ENCODE peak calls at places on chromosomes 1 and 21, in nine cellular contexts. J, C, T, P, F, U, N, X and V are unnamed samples.
A peak's percentile ranks its signal among the peaks of the same experiment; 100 is the strongest.

GRCh38 chr1:119544165-119544762 is 37.3 kb downstream of the HSD3B1 start:
- DNase-seq in J (no peak), C (no peak), T (no peak), P (peak; percentile 21), F (peak; percentile 11), U (no peak), N (no peak), X (no peak), V (no peak)

GRCh38 chr1:80962559-80962958 is 838.2 kb upstream of the ADGRL2 start:
- DNase-seq in J (no peak), C (no peak), T (no peak), P (no peak), F (no peak), U (no peak), N (no peak), X (no peak), V (no peak)

GRCh38 chr21:14072761-14073535 is 137.8 kb downstream of the LIPI start:
- DNase-seq in J (no peak), C (no peak), T (no peak), P (no peak), F (no peak), U (no peak), N (peak; percentile 51), X (no peak), V (no peak)

GRCh38 chr21:29490016-29490415 is 191.3 kb downstream of the BACH1 start:
- DNase-seq in J (no peak), C (no peak), T (no peak), P (no peak), F (no peak), U (no peak), N (no peak), X (no peak), V (no peak)

GRCh38 chr21:25176637-25177412 is 430.5 kb downstream of the MRPL39 start:
- DNase-seq in J (no peak), C (peak; percentile 25), T (no peak), P (no peak), F (no peak), U (no peak), N (no peak), X (no peak), V (no peak)

GRCh38 chr1:205275133-205275532 is 46.4 kb downstream of the NUAK2 start:
- DNase-seq in J (peak; percentile 65), C (no peak), T (peak; percentile 88), P (no peak), F (no peak), U (no peak), N (no peak), X (no peak), V (no peak)

GRCh38 chr1:50972766-50973165 is 2.7 kb downstream of the CDKN2C start:
- DNase-seq in J (no peak), C (no peak), T (no peak), P (no peak), F (no peak), U (no peak), N (no peak), X (no peak), V (no peak)

GRCh38 chr1:14440166-14440565 is 158.3 kb upstream of the KAZN start:
- DNase-seq in J (no peak), C (no peak), T (no peak), P (no peak), F (no peak), U (no peak), N (no peak), X (no peak), V (no peak)

GRCh38 chr1:19720973-19721372 is 56.3 kb downstream of the HTR6 start:
- DNase-seq in J (no peak), C (no peak), T (no peak), P (no peak), F (no peak), U (no peak), N (no peak), X (no peak), V (no peak)

GRCh38 chr1:8274396-8274795 is 43.5 kb upstream of the SLC45A1 start:
- DNase-seq in J (peak; percentile 50), C (no peak), T (no peak), P (peak; percentile 20), F (no peak), U (no peak), N (no peak), X (no peak), V (no peak)

GRCh38 chr1:222126052-222126451 is 384.2 kb upstream of the DUSP10 start:
- DNase-seq in J (no peak), C (no peak), T (no peak), P (no peak), F (no peak), U (no peak), N (no peak), X (no peak), V (no peak)

GRCh38 chr1:57987507-57987906 is 559.0 kb downstream of the OMA1 start:
- DNase-seq in J (no peak), C (no peak), T (no peak), P (no peak), F (no peak), U (no peak), N (no peak), X (no peak), V (no peak)

GRCh38 chr1:165842363-165843129 is 15.1 kb downstream of the UCK2 start:
- DNase-seq in J (no peak), C (no peak), T (no peak), P (no peak), F (peak; percentile 59), U (no peak), N (no peak), X (no peak), V (no peak)

GRCh38 chr1:29243863-29244185 is 7.5 kb downstream of the PTPRU start:
- DNase-seq in J (no peak), C (no peak), T (no peak), P (no peak), F (peak; percentile 34), U (no peak), N (no peak), X (no peak), V (no peak)

GRCh38 chr1:110421159-110421777 is 13.8 kb upstream of the LAMTOR5 start:
- DNase-seq in J (no peak), C (no peak), T (no peak), P (no peak), F (peak; percentile 54), U (no peak), N (no peak), X (no peak), V (no peak)

GRCh38 chr1:168751195-168751650 is 22.2 kb upstream of the DPT start:
- DNase-seq in J (no peak), C (no peak), T (no peak), P (no peak), F (no peak), U (no peak), N (no peak), X (no peak), V (no peak)

GRCh38 chr1:246608616-246609376 is 42.5 kb downstream of the CNST start:
- DNase-seq in J (peak; percentile 93), C (peak; percentile 34), T (peak; percentile 93), P (no peak), F (peak; percentile 96), U (peak; percentile 52), N (peak; percentile 69), X (peak; percentile 5), V (peak; percentile 74)

GRCh38 chr1:25796807-25797458 is 3.1 kb upstream of the SELENON start:
- DNase-seq in J (peak; percentile 87), C (peak; percentile 76), T (peak; percentile 91), P (peak; percentile 92), F (peak; percentile 63), U (peak; percentile 95), N (peak; percentile 91), X (no peak), V (peak; percentile 92)

GRCh38 chr1:228727682-228728171 is 7.6 kb upstream of the RHOU start:
- DNase-seq in J (no peak), C (no peak), T (no peak), P (no peak), F (no peak), U (no peak), N (no peak), X (no peak), V (no peak)

GRCh38 chr1:10209905-10210810 is at the start of gene KIF1B:
- DNase-seq in J (peak; percentile 99), C (peak; percentile 100), T (peak; percentile 99), P (peak; percentile 99), F (peak; percentile 83), U (peak; percentile 98), N (peak; percentile 100), X (peak; percentile 84), V (peak; percentile 92)

GRCh38 chr1:53326598-53327182 is 1.2 kb downstream of the LRP8 start:
- DNase-seq in J (no peak), C (no peak), T (no peak), P (peak; percentile 64), F (no peak), U (no peak), N (no peak), X (no peak), V (no peak)
- TF ChIP-seq CTCF in J (no peak), C (no peak), T (no peak), P (no peak), F (no peak), U (no peak), N (no peak), X (no peak), V (no peak)

DNA sequence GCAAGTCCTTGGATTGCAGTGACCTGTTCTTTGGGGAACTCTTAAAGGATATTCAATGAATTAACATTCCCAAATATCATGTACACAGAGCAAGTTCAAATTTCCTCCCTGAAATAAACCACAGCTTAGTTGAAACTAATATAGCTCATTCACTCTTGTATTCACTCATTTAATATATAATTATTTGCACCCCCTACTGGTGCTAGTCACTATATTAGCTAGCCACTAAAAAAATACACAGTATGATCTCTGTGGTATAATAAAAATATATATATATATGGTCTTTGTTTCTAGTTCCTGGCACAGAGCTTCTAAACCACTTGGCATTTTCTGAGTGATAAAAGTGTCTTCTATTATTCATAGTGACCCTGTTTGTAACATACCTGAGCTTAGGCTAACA is 177.3 kb upstream of the LYPLAL1 start:
- DNase-seq in J (no peak), C (no peak), T (no peak), P (no peak), F (peak; percentile 15), U (no peak), N (no peak), X (no peak), V (no peak)
- TF ChIP-seq CTCF in J (no peak), C (no peak), T (peak; percentile 14), P (no peak), F (no peak), U (no peak), N (no peak), X (no peak), V (no peak)

DNA sequence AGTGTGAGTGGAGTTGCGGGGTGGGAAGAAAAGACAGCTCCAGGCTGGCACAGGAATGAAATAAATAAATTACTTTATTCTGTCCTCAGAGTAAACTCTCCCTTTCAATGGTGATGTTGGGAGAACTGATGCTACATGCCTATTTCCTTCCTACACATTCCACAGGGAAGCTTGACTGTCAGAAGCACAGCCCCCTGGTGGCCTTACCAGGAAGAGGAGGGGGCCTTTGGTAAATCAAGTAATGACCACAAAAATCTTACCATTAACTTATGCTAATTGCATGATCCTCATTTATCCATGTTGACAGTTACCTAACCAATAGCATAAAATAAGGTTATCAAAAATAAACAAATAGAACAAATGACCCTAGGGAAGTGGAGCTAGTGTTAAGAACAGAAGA is 605.0 kb upstream of the PKN2 start:
- DNase-seq in J (no peak), C (no peak), T (no peak), P (peak; percentile 47), F (peak; percentile 12), U (no peak), N (no peak), X (no peak), V (no peak)
- TF ChIP-seq CTCF in J (no peak), C (no peak), T (no peak), P (peak; percentile 70), F (peak; percentile 26), U (no peak), N (no peak), X (no peak), V (peak; percentile 10)

GRCh38 chr21:37496972-37497371 is 130.4 kb downstream of the DYRK1A start:
- DNase-seq in J (no peak), C (no peak), T (no peak), P (no peak), F (no peak), U (no peak), N (no peak), X (no peak), V (no peak)
- TF ChIP-seq CTCF in J (no peak), C (no peak), T (peak; percentile 24), P (no peak), F (no peak), U (no peak), N (no peak), X (peak; percentile 28), V (peak; percentile 23)